ENCODE peak calls at places on chromosomes 6 and 20, in five cellular contexts. One of them, this sample, is unnamed. For H3K36me3, the result is how much of the 10 kb centered on the place peaks cover.

GRCh38 chr6:17001188-17001587 is 100.7 kb upstream of the STMND1 start:
- DNase-seq in mesendoderm: peak
- DNase-seq in IMR-90: peak
- DNase-seq in neuronal stem cell: no peak
- DNase-seq in endodermal cell: no peak
- DNase-seq in this sample: no peak

GRCh38 chr6:27161946-27162603 is 85.4 kb upstream of the PRSS16 start:
- DNase-seq in neuronal stem cell: no peak
- DNase-seq in mesendoderm: no peak
- DNase-seq in endodermal cell: peak
- DNase-seq in IMR-90: peak
- DNase-seq in this sample: no peak

GRCh38 chr6:139522471-139523220 is 148.2 kb upstream of the CITED2 start:
- DNase-seq in IMR-90: no peak
- DNase-seq in neuronal stem cell: no peak
- DNase-seq in endodermal cell: no peak
- DNase-seq in mesendoderm: no peak
- DNase-seq in this sample: no peak

GRCh38 chr6:44057238-44057930 is 69.9 kb downstream of the MRPL14 start:
- DNase-seq in IMR-90: peak
- DNase-seq in mesendoderm: no peak
- DNase-seq in neuronal stem cell: no peak
- DNase-seq in endodermal cell: no peak
- DNase-seq in this sample: no peak

GRCh38 chr6:399785-400517 is 8.4 kb downstream of the IRF4 start:
- DNase-seq in endodermal cell: no peak
- DNase-seq in IMR-90: no peak
- DNase-seq in mesendoderm: no peak
- DNase-seq in neuronal stem cell: no peak
- DNase-seq in this sample: no peak

GRCh38 chr6:157592566-157592965 is 211.6 kb downstream of the ZDHHC14 start:
- DNase-seq in endodermal cell: no peak
- DNase-seq in neuronal stem cell: no peak
- DNase-seq in IMR-90: no peak
- DNase-seq in mesendoderm: no peak
- DNase-seq in this sample: no peak

GRCh38 chr6:109187399-109188114 is 92.2 kb downstream of the CEP57L1 start:
- DNase-seq in IMR-90: peak
- DNase-seq in mesendoderm: peak
- DNase-seq in endodermal cell: peak
- DNase-seq in neuronal stem cell: peak
- DNase-seq in this sample: peak

GRCh38 chr6:15483060-15483459 is 179.8 kb downstream of the DTNBP1 start:
- DNase-seq in neuronal stem cell: no peak
- DNase-seq in IMR-90: peak
- DNase-seq in endodermal cell: no peak
- DNase-seq in mesendoderm: no peak
- DNase-seq in this sample: no peak

GRCh38 chr20:10622657-10623418 is 51.0 kb downstream of the JAG1 start:
- DNase-seq in mesendoderm: no peak
- DNase-seq in IMR-90: peak
- DNase-seq in neuronal stem cell: no peak
- DNase-seq in endodermal cell: no peak
- DNase-seq in this sample: no peak

GRCh38 chr6:142459267-142459666 is 157.5 kb downstream of the ADGRG6 start:
- DNase-seq in neuronal stem cell: no peak
- DNase-seq in endodermal cell: no peak
- DNase-seq in mesendoderm: no peak
- DNase-seq in IMR-90: peak
- DNase-seq in this sample: no peak

GRCh38 chr6:108133594-108134179 is 32.1 kb upstream of the NR2E1 start:
- DNase-seq in neuronal stem cell: peak
- DNase-seq in IMR-90: peak
- DNase-seq in mesendoderm: peak
- DNase-seq in endodermal cell: peak
- DNase-seq in this sample: peak

GRCh38 chr6:167858842-167859520 is 32.3 kb downstream of the AFDN start:
- DNase-seq in neuronal stem cell: no peak
- DNase-seq in mesendoderm: peak
- DNase-seq in endodermal cell: no peak
- DNase-seq in IMR-90: no peak
- DNase-seq in this sample: no peak

GRCh38 chr20:13059398-13060136 is 50.8 kb downstream of the SPTLC3 start:
- DNase-seq in endodermal cell: no peak
- DNase-seq in neuronal stem cell: no peak
- DNase-seq in mesendoderm: no peak
- DNase-seq in IMR-90: no peak
- DNase-seq in this sample: no peak

GRCh38 chr20:25058797-25059486 is 1.0 kb upstream of the ACSS1 start:
- DNase-seq in neuronal stem cell: no peak
- DNase-seq in IMR-90: peak
- DNase-seq in endodermal cell: peak
- DNase-seq in mesendoderm: no peak
- DNase-seq in this sample: no peak

GRCh38 chr6:152316024-152316423 is 321.1 kb downstream of the SYNE1 start:
- DNase-seq in neuronal stem cell: no peak
- DNase-seq in IMR-90: peak
- DNase-seq in endodermal cell: no peak
- DNase-seq in mesendoderm: no peak
- DNase-seq in this sample: no peak

GRCh38 chr6:4941782-4942672 is 61.8 kb downstream of the RPP40 start:
- DNase-seq in IMR-90: peak
- DNase-seq in mesendoderm: peak
- DNase-seq in endodermal cell: no peak
- DNase-seq in neuronal stem cell: no peak
- DNase-seq in this sample: no peak

GRCh38 chr6:100493206-100493888 is 28.6 kb upstream of the SIM1 start:
- DNase-seq in mesendoderm: peak
- DNase-seq in endodermal cell: peak
- DNase-seq in neuronal stem cell: no peak
- DNase-seq in IMR-90: no peak
- DNase-seq in this sample: peak

GRCh38 chr6:33622456-33623431 is 1.6 kb downstream of the ITPR3 start:
- DNase-seq in IMR-90: no peak
- DNase-seq in neuronal stem cell: no peak
- DNase-seq in mesendoderm: peak
- DNase-seq in endodermal cell: no peak
- DNase-seq in this sample: no peak

GRCh38 chr6:151782560-151782959 is 24.9 kb upstream of the ESR1 start:
- DNase-seq in IMR-90: no peak
- DNase-seq in neuronal stem cell: no peak
- DNase-seq in mesendoderm: no peak
- DNase-seq in endodermal cell: no peak
- DNase-seq in this sample: no peak

GRCh38 chr6:42251911-42252637 is 34.4 kb upstream of the MRPS10 start:
- DNase-seq in neuronal stem cell: no peak
- DNase-seq in endodermal cell: no peak
- DNase-seq in IMR-90: no peak
- DNase-seq in mesendoderm: no peak
- DNase-seq in this sample: no peak

GRCh38 chr6:150403458-150404245 is 34.8 kb downstream of the IYD start:
- DNase-seq in endodermal cell: no peak
- DNase-seq in IMR-90: peak
- DNase-seq in neuronal stem cell: no peak
- DNase-seq in mesendoderm: no peak
- DNase-seq in this sample: no peak

GRCh38 chr20:11332376-11332775 is 585.3 kb upstream of the BTBD3 start:
- DNase-seq in endodermal cell: no peak
- DNase-seq in mesendoderm: no peak
- DNase-seq in neuronal stem cell: no peak
- DNase-seq in IMR-90: peak
- DNase-seq in this sample: no peak

GRCh38 chr20:13784271-13784892 is 337 bp downstream of the ESF1 start:
- DNase-seq in endodermal cell: no peak
- DNase-seq in mesendoderm: no peak
- DNase-seq in IMR-90: no peak
- DNase-seq in neuronal stem cell: no peak
- DNase-seq in this sample: no peak

GRCh38 chr6:164731539-164731938 is 577.9 kb downstream of the C6orf118 start:
- DNase-seq in mesendoderm: no peak
- DNase-seq in neuronal stem cell: no peak
- DNase-seq in endodermal cell: no peak
- DNase-seq in IMR-90: no peak
- DNase-seq in this sample: no peak

GRCh38 chr20:23646106-23646958 is 8.6 kb upstream of the CST3 start:
- DNase-seq in endodermal cell: no peak
- DNase-seq in neuronal stem cell: no peak
- DNase-seq in mesendoderm: no peak
- DNase-seq in IMR-90: no peak
- DNase-seq in this sample: no peak

GRCh38 chr6:121885399-121886152 is 450.1 kb downstream of the GJA1 start:
- DNase-seq in neuronal stem cell: no peak
- DNase-seq in endodermal cell: no peak
- DNase-seq in IMR-90: peak
- DNase-seq in mesendoderm: no peak
- DNase-seq in this sample: no peak

GRCh38 chr20:62837790-62838458 is 21.1 kb downstream of the COL9A3 start:
- DNase-seq in neuronal stem cell: no peak
- DNase-seq in endodermal cell: no peak
- DNase-seq in IMR-90: no peak
- DNase-seq in mesendoderm: no peak
- DNase-seq in this sample: no peak
- H3K9ac ChIP-seq in neuronal stem cell: no peak
- H3K9ac ChIP-seq in endodermal cell: no peak
- H3K9ac ChIP-seq in IMR-90: no peak
- H3K9ac ChIP-seq in mesendoderm: no peak
- H3K9ac ChIP-seq in this sample: no peak

DNA sequence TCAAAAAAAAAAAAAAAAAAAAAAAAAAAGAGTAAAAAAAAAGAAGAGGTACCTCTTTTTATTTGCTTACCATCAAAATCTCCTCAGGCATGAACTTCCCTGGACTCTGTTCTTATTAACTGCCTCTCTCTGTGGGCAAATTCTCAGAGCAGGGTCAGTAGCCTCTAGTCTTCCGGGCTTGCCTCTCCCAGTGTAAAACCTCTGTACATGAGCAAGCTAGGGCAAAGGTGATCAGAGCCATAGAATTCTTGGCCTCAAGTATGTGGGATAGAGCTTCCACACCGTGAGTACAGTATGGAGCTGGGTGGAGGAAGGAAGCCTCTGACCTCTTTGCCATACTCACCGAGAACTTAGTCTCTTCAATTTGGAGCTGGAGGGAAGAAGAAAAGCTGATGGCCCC is 58.5 kb downstream of the TRPC4AP start:
- DNase-seq in mesendoderm: no peak
- DNase-seq in neuronal stem cell: no peak
- DNase-seq in IMR-90: no peak
- DNase-seq in endodermal cell: no peak
- DNase-seq in this sample: no peak
- H3K36me3 ChIP-seq in mesendoderm: under half
- H3K36me3 ChIP-seq in neuronal stem cell: under half
- H3K36me3 ChIP-seq in IMR-90: under half
- H3K36me3 ChIP-seq in endodermal cell: half or more
- H3K36me3 ChIP-seq in this sample: half or more

GRCh38 chr6:112204350-112204706 is 50.0 kb downstream of the LAMA4 start:
- DNase-seq in mesendoderm: no peak
- DNase-seq in neuronal stem cell: no peak
- DNase-seq in IMR-90: no peak
- DNase-seq in endodermal cell: no peak
- DNase-seq in this sample: no peak
- H3K9ac ChIP-seq in mesendoderm: no peak
- H3K9ac ChIP-seq in neuronal stem cell: no peak
- H3K9ac ChIP-seq in IMR-90: no peak
- H3K9ac ChIP-seq in endodermal cell: no peak
- H3K9ac ChIP-seq in this sample: no peak

GRCh38 chr6:87914637-87915395 is 132.8 kb upstream of the SPACA1 start:
- DNase-seq in mesendoderm: no peak
- DNase-seq in neuronal stem cell: no peak
- DNase-seq in endodermal cell: no peak
- DNase-seq in IMR-90: peak
- DNase-seq in this sample: no peak
- H3K36me3 ChIP-seq in mesendoderm: under half
- H3K36me3 ChIP-seq in neuronal stem cell: under half
- H3K36me3 ChIP-seq in endodermal cell: under half
- H3K36me3 ChIP-seq in IMR-90: under half
- H3K36me3 ChIP-seq in this sample: under half

GRCh38 chr6:160975111-160975510 is 16.5 kb upstream of the MAP3K4 start:
- DNase-seq in endodermal cell: no peak
- DNase-seq in neuronal stem cell: no peak
- DNase-seq in mesendoderm: no peak
- DNase-seq in IMR-90: no peak
- DNase-seq in this sample: no peak

GRCh38 chr6:160973311-160973710 is 18.3 kb upstream of the MAP3K4 start:
- DNase-seq in mesendoderm: peak
- DNase-seq in endodermal cell: peak
- DNase-seq in IMR-90: peak
- DNase-seq in neuronal stem cell: no peak
- DNase-seq in this sample: no peak

GRCh38 chr6:160972111-160972510 is 19.5 kb upstream of the MAP3K4 start:
- DNase-seq in neuronal stem cell: no peak
- DNase-seq in IMR-90: peak
- DNase-seq in endodermal cell: no peak
- DNase-seq in mesendoderm: no peak
- DNase-seq in this sample: no peak

GRCh38 chr6:160973856-160974255 is 17.7 kb upstream of the MAP3K4 start:
- DNase-seq in IMR-90: peak
- DNase-seq in mesendoderm: peak
- DNase-seq in endodermal cell: no peak
- DNase-seq in neuronal stem cell: no peak
- DNase-seq in this sample: no peak

GRCh38 chr6:160974304-160974771 is 17.2 kb upstream of the MAP3K4 start:
- DNase-seq in mesendoderm: peak
- DNase-seq in IMR-90: peak
- DNase-seq in neuronal stem cell: no peak
- DNase-seq in endodermal cell: no peak
- DNase-seq in this sample: no peak
- H3K9ac ChIP-seq in mesendoderm: peak
- H3K9ac ChIP-seq in IMR-90: no peak
- H3K9ac ChIP-seq in neuronal stem cell: no peak
- H3K9ac ChIP-seq in endodermal cell: no peak
- H3K9ac ChIP-seq in this sample: no peak

This sample was measured in NT2/D1.